ENCODE peak calls at places on chromosomes 7 and 10, in four cellular contexts. S is GM12878, J is K562, Y is HepG2. D is an unnamed sample.

GRCh38 chr10:102400598-102401321 is 5.3 kb downstream of the NFKB2 start:
- DNase-seq in S (no peak), J (no peak), Y (no peak), D (no peak)

GRCh38 chr7:130961128-130961601 is 227.2 kb upstream of the KLF14 start:
- DNase-seq in S (peak; percentile 98), J (no peak), Y (no peak), D (no peak)

GRCh38 chr10:77889277-77889903 is 37.2 kb downstream of the DLG5 start:
- DNase-seq in S (no peak), J (peak; percentile 71), Y (peak; percentile 93), D (no peak)

GRCh38 chr7:8120390-8121058 is 141.4 kb downstream of the ICA1 start:
- DNase-seq in S (no peak), J (no peak), Y (no peak), D (no peak)

GRCh38 chr7:55055479-55055878 is 36.7 kb downstream of the EGFR start:
- DNase-seq in S (no peak), J (no peak), Y (no peak), D (no peak)

GRCh38 chr10:118300266-118300665 is 41.9 kb downstream of the FAM204A start:
- DNase-seq in S (no peak), J (no peak), Y (no peak), D (no peak)

GRCh38 chr7:21617513-21617912 is 74.7 kb downstream of the DNAH11 start:
- DNase-seq in S (no peak), J (no peak), Y (no peak), D (no peak)

GRCh38 chr7:99557196-99557607 is 1.2 kb upstream of the ZNF655 start:
- DNase-seq in S (no peak), J (no peak), Y (no peak), D (no peak)

GRCh38 chr10:100624298-100624697 is 88.6 kb downstream of the HIF1AN start:
- DNase-seq in S (no peak), J (no peak), Y (no peak), D (no peak)

GRCh38 chr10:91652364-91652763 is 19.5 kb upstream of the PPP1R3C start:
- DNase-seq in S (no peak), J (no peak), Y (peak; percentile 65), D (no peak)

GRCh38 chr10:34171957-34172527 is 643.1 kb downstream of the PARD3 start:
- DNase-seq in S (no peak), J (no peak), Y (no peak), D (no peak)

GRCh38 chr7:27165655-27166474 is 528 bp upstream of the HOXA9 start:
- DNase-seq in S (no peak), J (no peak), Y (no peak), D (no peak)
- TF ChIP-seq EZH2 in S (no peak), J (no peak), Y (no peak), D (no peak)

DNA sequence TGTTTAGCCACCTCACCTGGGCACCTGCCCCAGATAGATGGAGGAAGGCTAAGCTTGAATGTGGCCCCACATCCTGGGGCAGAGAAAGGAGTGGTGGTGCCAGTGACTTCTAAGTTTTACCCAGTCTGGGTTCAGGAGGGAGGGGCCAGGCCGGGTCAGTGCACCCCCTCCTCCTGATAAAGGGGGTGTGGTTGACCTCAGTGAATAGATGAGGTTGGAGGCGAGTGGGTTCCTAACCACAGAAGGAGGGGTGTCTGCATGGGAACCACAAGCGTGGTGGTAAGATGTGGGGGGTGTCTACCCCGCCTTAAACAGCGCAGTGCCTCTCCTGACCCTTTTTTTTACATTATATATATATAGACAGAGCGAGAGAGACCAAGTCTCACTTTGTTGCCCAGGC is 105.3 kb upstream of the KCTD7 start:
- DNase-seq in S (no peak), J (peak; percentile 24), Y (no peak), D (no peak)
- TF ChIP-seq BRCA1 in S (no peak), J (no peak), Y (no peak), D (no peak)

GRCh38 chr10:29140991-29141390 is 147.9 kb upstream of the LYZL1 start:
- DNase-seq in S (no peak), J (no peak), Y (no peak), D (no peak)
- H3K4me2 ChIP-seq in S (no peak overlapping the region), J (no peak overlapping the region), Y (no peak overlapping the region), D (no peak overlapping the region)

GRCh38 chr10:79904671-79905321 is 44.1 kb downstream of the SFTPD start:
- DNase-seq in S (no peak), J (peak; percentile 16), Y (no peak), D (peak; percentile 80)
- TF ChIP-seq EZH2 in S (no peak), J (peak; percentile 17), Y (no peak), D (peak; percentile 35)

DNA sequence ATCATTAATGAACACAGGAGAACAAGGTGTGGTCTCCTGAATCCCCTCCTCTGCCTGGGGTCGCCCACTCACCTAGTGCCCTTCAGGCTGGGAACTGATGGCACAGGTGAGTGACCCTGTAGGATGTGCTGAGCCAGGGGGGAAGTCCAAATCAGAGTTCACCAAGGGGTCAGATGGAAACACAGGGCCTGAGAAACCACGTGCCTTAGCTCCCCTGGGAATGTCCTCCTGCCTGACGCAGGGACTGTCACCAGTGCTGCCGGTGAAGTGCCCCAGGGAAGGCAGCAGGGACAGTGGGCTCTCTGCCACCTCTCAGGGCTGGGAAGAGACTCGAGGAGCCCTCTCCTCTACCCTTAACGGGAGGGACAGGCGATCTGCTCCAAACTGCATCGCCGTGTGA is 5.8 kb upstream of the PYROXD2 start:
- DNase-seq in S (no peak), J (no peak), Y (no peak), D (no peak)
- TF ChIP-seq BRCA1 in S (no peak), J (no peak), Y (no peak), D (no peak)

GRCh38 chr10:11449761-11450160 is 161.7 kb downstream of the USP6NL start:
- DNase-seq in S (no peak), J (no peak), Y (no peak), D (no peak)
- H3K4me2 ChIP-seq in S (peak overlapping the region; percentile 99), J (no peak overlapping the region), Y (no peak overlapping the region), D (no peak overlapping the region)